ENCODE peak calls at places on chromosome 22, in six cellular contexts. E, C, Y, Q, L and W are unnamed samples. For H3K27me3, the result is how much of the 10 kb centered on the place peaks cover.

GRCh38 chr22:23767303-23767672 is 484 bp downstream of the CHCHD10 start:
- DNase-seq in Q (no peak), C (no peak), L (no peak), Y (no peak), E (no peak), W (no peak)

GRCh38 chr22:20268350-20269012 is 363 bp upstream of the RTN4R start:
- DNase-seq in Y (no peak), E (peak), Q (peak), C (peak), L (no peak), W (peak)

GRCh38 chr22:47811971-47812370 is 1049.5 kb downstream of the TBC1D22A start:
- DNase-seq in E (no peak), L (no peak), Y (no peak), C (no peak), Q (no peak), W (no peak)

GRCh38 chr22:40487663-40488249 is 117.4 kb downstream of the SGSM3 start:
- DNase-seq in L (no peak), Q (peak), C (peak), Y (no peak), E (peak), W (no peak)

GRCh38 chr22:24843048-24843447 is 37.0 kb downstream of the SGSM1 start:
- DNase-seq in L (no peak), E (no peak), C (no peak), Q (no peak), Y (no peak), W (no peak)

GRCh38 chr22:19874307-19875060 is 19.8 kb upstream of the GNB1L start:
- DNase-seq in Y (no peak), C (peak), L (no peak), E (no peak), Q (no peak), W (no peak)

GRCh38 chr22:17770180-17771077 is 3.8 kb downstream of the BID start:
- DNase-seq in Q (no peak), E (no peak), Y (no peak), L (no peak), C (no peak), W (no peak)

GRCh38 chr22:47095395-47096122 is 333.1 kb downstream of the TBC1D22A start:
- DNase-seq in L (no peak), C (no peak), Y (no peak), E (no peak), Q (no peak), W (no peak)

GRCh38 chr22:30116362-30117117 is 36.3 kb downstream of the HORMAD2 start:
- DNase-seq in L (no peak), E (peak), Q (no peak), Y (no peak), C (no peak), W (no peak)

GRCh38 chr22:22935546-22936157 is 48.0 kb downstream of the IGLL5 start:
- DNase-seq in Y (no peak), Q (peak), E (no peak), L (peak), C (no peak), W (no peak)

GRCh38 chr22:44571566-44572413 is 73.8 kb upstream of the RTL6 start:
- DNase-seq in C (no peak), Y (no peak), L (no peak), E (no peak), Q (no peak), W (no peak)

GRCh38 chr22:29308791-29309262 is 2.4 kb downstream of the GAS2L1 start:
- DNase-seq in Y (no peak), C (peak), Q (no peak), E (no peak), L (no peak), W (no peak)

GRCh38 chr22:41369089-41369745 is 12.5 kb upstream of the TEF start:
- DNase-seq in Y (no peak), L (no peak), E (no peak), C (no peak), Q (no peak), W (no peak)

GRCh38 chr22:32909561-32910348 is 108.2 kb downstream of the TIMP3 start:
- DNase-seq in C (no peak), E (no peak), Y (no peak), Q (no peak), L (no peak), W (no peak)

GRCh38 chr22:47568700-47569099 is 806.2 kb downstream of the TBC1D22A start:
- DNase-seq in E (no peak), Q (no peak), L (no peak), C (no peak), Y (no peak), W (no peak)

GRCh38 chr22:22877523-22878210 is 9.9 kb upstream of the IGLL5 start:
- DNase-seq in E (peak), Q (no peak), L (no peak), C (peak), Y (no peak), W (no peak)

GRCh38 chr22:26172389-26172990 is 3.2 kb downstream of the SEZ6L start:
- DNase-seq in L (no peak), C (peak), E (peak), Y (no peak), Q (peak), W (peak)

GRCh38 chr22:33851985-33852384 is 68.3 kb downstream of the LARGE1 start:
- DNase-seq in Y (no peak), E (no peak), Q (no peak), L (no peak), C (no peak), W (no peak)

GRCh38 chr22:21457023-21457787 is 10.0 kb upstream of the TMEM191C start:
- DNase-seq in L (no peak), Q (no peak), Y (no peak), C (no peak), E (peak), W (no peak)

GRCh38 chr22:29992341-29993275 is 87.7 kb upstream of the HORMAD2 start:
- DNase-seq in Y (no peak), C (no peak), Q (no peak), E (peak), L (no peak), W (no peak)

GRCh38 chr22:20758688-20759087 is 15.2 kb upstream of the SERPIND1 start:
- DNase-seq in Y (no peak), E (peak), Q (no peak), L (no peak), C (peak), W (no peak)

GRCh38 chr22:49513358-49513851 is 314.3 kb downstream of the BRD1 start:
- DNase-seq in C (no peak), L (no peak), Y (no peak), E (no peak), Q (peak), W (no peak)

GRCh38 chr22:20979243-20979809 is 2.8 kb upstream of the LZTR1 start:
- DNase-seq in E (no peak), Q (peak), C (peak), Y (peak), L (no peak), W (no peak)

GRCh38 chr22:49192180-49192856 is 635.4 kb downstream of the BRD1 start:
- DNase-seq in L (no peak), Y (no peak), E (no peak), Q (no peak), C (no peak), W (no peak)

GRCh38 chr22:17132112-17132511 is 11.0 kb upstream of the TMEM121B start:
- DNase-seq in C (no peak), E (no peak), Y (no peak), Q (no peak), L (no peak), W (no peak)

GRCh38 chr22:33803371-33803770 is 116.9 kb downstream of the LARGE1 start:
- DNase-seq in E (no peak), C (no peak), L (no peak), Y (no peak), Q (no peak), W (no peak)

GRCh38 chr22:21624120-21624879 is 5.5 kb downstream of the YDJC start:
- DNase-seq in E (no peak), L (no peak), C (peak), Q (peak), Y (no peak), W (no peak)

GRCh38 chr22:22380098-22381030 is 128.2 kb downstream of the ZNF280B start:
- DNase-seq in Q (peak), Y (no peak), L (no peak), E (no peak), C (peak), W (no peak)

GRCh38 chr22:38740116-38740723 is 15.6 kb downstream of the SUN2 start:
- DNase-seq in C (no peak), E (no peak), L (no peak), Y (no peak), Q (no peak), W (no peak)

GRCh38 chr22:38740754-38741153 is 15.0 kb downstream of the SUN2 start:
- DNase-seq in Q (no peak), Y (no peak), L (no peak), E (no peak), C (no peak), W (no peak)

GRCh38 chr22:38739300-38740055 is 16.3 kb downstream of the SUN2 start:
- DNase-seq in E (no peak), Y (no peak), Q (no peak), C (no peak), L (no peak), W (no peak)

GRCh38 chr22:38737302-38738060 is 18.3 kb downstream of the SUN2 start:
- DNase-seq in C (no peak), E (no peak), Q (no peak), L (no peak), Y (no peak), W (no peak)

DNA sequence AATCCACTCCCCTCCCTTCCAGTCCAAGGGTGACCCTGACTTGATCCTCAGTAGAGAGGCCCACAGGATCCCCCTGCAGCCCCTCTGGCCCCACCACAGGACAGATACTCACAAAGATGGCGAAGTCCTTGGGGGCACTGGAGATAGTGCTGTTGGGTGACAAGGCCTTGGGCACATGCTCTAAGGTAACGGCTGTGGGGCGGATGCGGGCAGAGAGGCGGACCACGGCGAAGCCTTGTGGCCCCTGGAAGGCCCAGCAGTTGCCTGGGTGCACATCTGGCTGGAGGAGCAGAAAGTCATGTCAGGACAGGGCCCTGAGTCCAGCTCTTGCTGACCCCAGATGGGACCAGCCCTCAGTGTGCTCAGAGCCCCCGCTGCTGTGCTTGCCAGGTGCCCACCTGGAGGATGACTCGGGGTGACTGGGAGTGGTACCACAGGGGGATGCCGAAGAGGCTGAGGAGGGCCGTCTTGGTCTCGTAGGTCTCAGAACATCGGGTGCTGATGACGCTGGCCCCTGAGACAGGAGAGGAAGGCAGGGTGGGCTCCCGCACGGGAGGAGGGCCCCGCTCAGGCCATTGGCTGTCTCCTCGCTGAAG is 17.2 kb downstream of the SUN2 start:
- DNase-seq in L (no peak), Q (no peak), Y (no peak), E (no peak), C (no peak), W (no peak)
- H3K27me3 ChIP-seq in L (under half), Q (under half), Y (under half), E (under half), C (under half), W (under half)

GRCh38 chr22:39259698-39260097 is 14.9 kb upstream of the PDGFB start:
- DNase-seq in Y (no peak), E (no peak), Q (no peak), L (no peak), C (no peak), W (no peak)

GRCh38 chr22:39255449-39256185 is 10.8 kb upstream of the PDGFB start:
- DNase-seq in L (no peak), E (no peak), Y (no peak), C (no peak), Q (no peak), W (no peak)

GRCh38 chr22:39256979-39257378 is 12.2 kb upstream of the PDGFB start:
- DNase-seq in Y (no peak), C (no peak), Q (no peak), L (no peak), E (no peak), W (no peak)

GRCh38 chr22:39256186-39256552 is 11.4 kb upstream of the PDGFB start:
- DNase-seq in L (no peak), Q (no peak), C (no peak), Y (no peak), E (no peak), W (no peak)

DNA sequence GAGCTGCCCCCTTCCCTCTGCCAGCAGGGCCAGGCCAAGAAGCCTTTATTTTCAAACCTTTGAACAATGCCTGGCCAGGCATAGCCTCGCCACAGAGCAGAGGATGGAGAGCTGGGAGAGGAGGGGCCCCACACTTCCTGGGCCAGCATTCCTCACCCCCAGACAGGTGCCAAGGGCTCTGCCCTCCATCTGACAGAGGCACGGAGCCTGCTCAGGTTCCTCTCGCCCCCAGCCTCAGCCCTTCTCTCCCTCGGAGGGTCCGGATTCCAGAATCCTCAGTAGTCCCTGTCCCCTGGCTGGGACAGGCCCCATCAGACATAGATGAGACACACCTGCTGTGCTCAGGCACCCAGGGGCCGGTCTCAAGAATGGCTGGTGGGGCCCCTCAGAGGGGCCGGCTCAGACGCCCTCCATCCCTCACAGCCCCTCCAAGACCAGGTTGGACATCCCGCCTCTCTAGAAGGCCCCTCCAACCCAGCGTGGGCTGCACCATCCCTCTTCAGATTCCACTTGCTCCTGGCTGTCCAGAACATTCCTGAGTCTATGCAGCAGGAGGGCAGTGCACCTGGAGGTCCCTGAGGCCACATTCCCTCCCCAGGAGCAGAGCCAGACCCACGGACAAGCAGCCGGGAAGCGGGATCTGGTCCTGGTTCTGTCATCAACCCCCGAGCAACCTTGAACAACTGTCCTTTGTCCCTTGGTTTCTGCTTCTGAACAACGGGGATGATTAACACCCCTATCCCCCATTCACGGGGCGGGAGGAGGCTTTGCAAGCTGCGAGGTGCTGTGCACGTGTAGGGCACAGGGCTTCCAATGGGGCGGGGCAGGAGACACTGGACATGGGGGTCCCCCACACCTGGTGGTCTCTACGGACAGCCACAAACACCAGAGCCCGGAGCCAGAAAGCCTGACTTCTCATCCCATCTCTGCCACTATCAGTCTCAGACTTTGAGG is 13.0 kb upstream of the PDGFB start:
- DNase-seq in E (no peak), L (no peak), Q (no peak), C (no peak), Y (no peak), W (no peak)
- H3K27ac ChIP-seq in E (no peak), L (no peak), Q (no peak), C (no peak), Y (no peak), W (no peak)

GRCh38 chr22:50583294-50583865 is 731 bp upstream of the CHKB start:
- DNase-seq in Q (no peak), E (peak), C (no peak), L (no peak), Y (no peak), W (no peak)
- TF ChIP-seq GABPA in Q (no peak), E (no peak), C (no peak), L (no peak), Y (peak), W (no peak)

DNA sequence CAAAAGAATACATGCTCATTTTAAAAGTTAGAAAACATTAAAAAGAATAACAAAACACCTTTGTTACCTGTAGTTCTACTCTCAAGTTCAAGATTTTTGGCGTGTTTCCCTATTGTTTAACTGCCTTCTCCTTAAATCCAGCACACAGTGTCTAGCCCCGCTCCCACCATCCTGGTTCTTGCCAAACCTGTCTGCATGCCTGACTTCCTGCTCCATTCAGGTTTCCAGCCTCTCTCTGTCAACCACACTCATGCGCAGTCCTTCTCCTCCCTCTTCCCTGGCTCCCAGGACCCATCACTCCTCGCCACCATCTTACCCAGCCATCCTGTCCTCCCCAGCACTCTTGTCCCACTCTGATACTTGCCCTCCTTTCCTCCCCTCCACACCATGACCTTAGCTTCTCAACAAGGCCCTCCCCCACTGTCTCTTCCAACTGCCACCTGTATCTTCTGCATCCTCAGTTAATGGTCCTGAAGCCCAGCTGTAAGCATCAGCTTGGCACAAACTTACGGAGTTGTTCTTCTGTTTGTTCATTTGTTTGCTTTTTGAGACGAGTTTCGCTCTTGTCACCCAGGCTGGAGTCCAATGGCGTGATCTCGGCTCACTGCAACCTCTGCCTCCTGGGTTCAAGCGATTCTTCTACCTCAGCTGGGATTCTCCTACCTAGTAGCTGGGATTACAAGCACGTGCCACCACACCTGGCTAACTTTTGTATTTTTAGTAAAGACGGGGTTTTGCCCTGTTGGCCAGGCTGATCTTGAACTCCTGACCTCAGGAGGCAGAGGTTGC is 7.5 kb upstream of the MYH9 start:
- DNase-seq in L (no peak), Q (peak), C (no peak), Y (no peak), E (no peak), W (no peak)
- H3K27me3 ChIP-seq in L (under half), Q (under half), C (under half), Y (under half), E (under half), W (under half)

GRCh38 chr22:37566903-37567798 is 6.9 kb downstream of the CDC42EP1 start:
- DNase-seq in Q (peak), L (peak), E (peak), Y (no peak), C (peak), W (peak)
- H3K27ac ChIP-seq in Q (no peak), L (no peak), E (no peak), Y (no peak), C (no peak), W (no peak)

GRCh38 chr22:46052331-46052771 is 75.4 kb upstream of the WNT7B start:
- DNase-seq in Q (no peak), E (no peak), C (no peak), Y (no peak), L (no peak), W (no peak)

GRCh38 chr22:46052801-46053562 is 76.0 kb upstream of the WNT7B start:
- DNase-seq in L (no peak), E (no peak), Y (no peak), Q (no peak), C (peak), W (no peak)

GRCh38 chr22:46054091-46054877 is 77.3 kb upstream of the WNT7B start:
- DNase-seq in C (peak), Q (no peak), Y (no peak), L (no peak), E (no peak), W (peak)

GRCh38 chr22:46054878-46055158 is 77.9 kb upstream of the WNT7B start:
- DNase-seq in C (no peak), Y (no peak), E (no peak), Q (no peak), L (no peak), W (no peak)

GRCh38 chr22:46053563-46054090 is 76.7 kb upstream of the WNT7B start:
- DNase-seq in L (no peak), C (peak), Q (peak), E (no peak), Y (no peak), W (no peak)
- TF ChIP-seq GABPA in L (no peak), C (no peak), Q (no peak), E (no peak), Y (no peak), W (no peak)

DNA sequence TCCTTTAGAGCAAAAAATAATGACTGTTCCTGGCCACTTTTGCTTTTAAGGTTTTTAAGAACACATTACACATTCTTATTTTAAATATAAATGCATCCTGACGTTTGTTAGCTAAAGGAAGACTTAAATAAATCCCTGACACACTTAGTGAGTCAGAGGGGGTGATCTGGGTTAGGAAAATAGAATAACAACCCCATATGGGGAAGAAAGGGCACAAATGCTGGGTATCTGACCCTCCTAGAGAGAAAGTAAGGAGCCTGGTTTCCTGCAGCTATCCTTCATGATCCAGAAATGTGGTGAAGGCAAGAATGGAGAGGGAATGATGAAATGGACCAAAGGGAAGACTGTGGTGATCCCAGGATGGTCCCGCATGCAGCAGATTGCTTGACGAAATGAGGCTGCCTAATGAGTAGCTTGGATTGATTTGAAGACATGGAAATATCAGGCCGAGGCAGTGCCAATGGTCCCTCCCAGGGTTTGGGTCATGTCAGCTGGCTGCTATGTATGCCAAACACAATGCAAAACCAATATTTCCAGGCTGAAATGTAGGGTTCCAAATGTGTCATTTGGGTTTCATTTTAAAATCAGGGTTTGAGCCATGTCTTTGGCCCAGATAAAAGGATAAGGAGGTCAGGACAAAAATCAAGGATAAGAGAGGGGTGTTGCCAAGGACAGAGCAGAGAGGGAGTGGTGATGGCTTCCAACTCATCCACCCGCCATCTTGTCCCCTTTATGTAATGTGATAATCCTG is 135.0 kb upstream of the PITPNB start:
- DNase-seq in E (no peak), Y (no peak), L (no peak), C (no peak), Q (no peak), W (no peak)
- H3K27me3 ChIP-seq in E (under half), Y (under half), L (under half), C (under half), Q (under half), W (under half)